ENCODE peak calls at places on chromosomes 13 and 19, in seven cellular contexts. F is IMR-90, R is trophoblast cell, J is H9, W is H1, N is mesendoderm, I is mesenchymal stem cell. T is an unnamed sample.
A peak's percentile ranks its signal among the peaks of the same experiment; 100 is the strongest.

GRCh38 chr19:49613374-49613773 is 22.4 kb downstream of the PRR12 start:
- DNase-seq in F (no peak), W (no peak), R (no peak), I (peak; percentile 61), N (no peak), J (no peak), T (no peak)

GRCh38 chr13:20609145-20609544 is 42.2 kb downstream of the IFT88 start:
- DNase-seq in N (no peak), R (no peak), J (no peak), W (no peak), F (peak; percentile 94), I (peak; percentile 82), T (no peak)

GRCh38 chr13:33016414-33017409 is at the start of gene KL:
- DNase-seq in W (no peak), F (no peak), R (no peak), N (peak; percentile 51), I (peak; percentile 30), J (peak; percentile 54), T (no peak)

GRCh38 chr13:87123987-87124784 is 547.0 kb upstream of the SLITRK5 start:
- DNase-seq in W (peak; percentile 19), F (peak; percentile 100), R (peak; percentile 47), N (peak; percentile 94), J (peak; percentile 48), I (peak; percentile 100), T (peak; percentile 8)

GRCh38 chr19:34120846-34121639 is 51.3 kb upstream of the LSM14A start:
- DNase-seq in J (peak; percentile 57), I (peak; percentile 54), W (no peak), F (peak; percentile 52), N (peak; percentile 63), R (no peak), T (no peak)

GRCh38 chr19:20247016-20247683 is 80.1 kb downstream of the ZNF486 start:
- DNase-seq in W (no peak), N (peak; percentile 82), F (no peak), J (peak; percentile 59), I (peak; percentile 6), R (peak; percentile 14), T (peak; percentile 29)

GRCh38 chr19:38831142-38831605 is 420 bp downstream of the ECH1 start:
- DNase-seq in W (no peak), I (peak; percentile 99), R (peak; percentile 100), N (peak; percentile 74), J (peak; percentile 56), F (peak; percentile 95), T (no peak)

GRCh38 chr19:18519962-18520847 is 1.7 kb downstream of the ELL start:
- DNase-seq in I (peak; percentile 92), J (peak; percentile 80), N (peak; percentile 88), W (no peak), F (peak; percentile 85), R (peak; percentile 94), T (peak; percentile 39)

GRCh38 chr13:97600438-97601080 is 166.6 kb downstream of the RAP2A start:
- DNase-seq in I (peak; percentile 92), F (peak; percentile 80), W (no peak), J (no peak), N (no peak), R (peak; percentile 41), T (no peak)

GRCh38 chr19:46785054-46785979 is 3.1 kb downstream of the SLC1A5 start:
- DNase-seq in N (no peak), J (no peak), R (no peak), I (no peak), W (no peak), F (peak; percentile 38), T (no peak)

GRCh38 chr19:18895038-18895827 is 725 bp downstream of the CERS1 start:
- DNase-seq in I (peak; percentile 40), N (peak; percentile 81), F (no peak), J (peak; percentile 82), W (no peak), R (no peak), T (peak; percentile 65)

GRCh38 chr13:34752561-34752960 is 189.5 kb upstream of the NBEA start:
- DNase-seq in I (no peak), R (no peak), F (no peak), N (peak; percentile 88), J (no peak), W (no peak), T (no peak)

GRCh38 chr19:10000171-10000826 is 10.0 kb downstream of the COL5A3 start:
- DNase-seq in N (peak; percentile 80), W (peak; percentile 44), F (peak; percentile 70), J (peak; percentile 87), R (peak; percentile 27), I (peak; percentile 66), T (peak; percentile 74)

GRCh38 chr13:51819544-51819943 is 15.6 kb upstream of the DHRS12 start:
- DNase-seq in J (no peak), I (no peak), W (no peak), N (no peak), R (no peak), F (no peak), T (no peak)
- H3K4me2 ChIP-seq in J (no peak overlapping the region), I (no peak overlapping the region), W (no peak overlapping the region), N (no peak overlapping the region), R (no peak overlapping the region), F (no peak overlapping the region), T (no peak overlapping the region)

GRCh38 chr13:26060366-26060765 is 8.6 kb upstream of the SHISA2 start:
- DNase-seq in R (no peak), N (no peak), I (no peak), F (no peak), W (no peak), J (no peak), T (no peak)
- H2BK120ac ChIP-seq in R (no peak overlapping the region), N (no peak overlapping the region), I (no peak overlapping the region), F (no peak overlapping the region), W (no peak overlapping the region), J (no peak overlapping the region), T (no peak overlapping the region)

DNA sequence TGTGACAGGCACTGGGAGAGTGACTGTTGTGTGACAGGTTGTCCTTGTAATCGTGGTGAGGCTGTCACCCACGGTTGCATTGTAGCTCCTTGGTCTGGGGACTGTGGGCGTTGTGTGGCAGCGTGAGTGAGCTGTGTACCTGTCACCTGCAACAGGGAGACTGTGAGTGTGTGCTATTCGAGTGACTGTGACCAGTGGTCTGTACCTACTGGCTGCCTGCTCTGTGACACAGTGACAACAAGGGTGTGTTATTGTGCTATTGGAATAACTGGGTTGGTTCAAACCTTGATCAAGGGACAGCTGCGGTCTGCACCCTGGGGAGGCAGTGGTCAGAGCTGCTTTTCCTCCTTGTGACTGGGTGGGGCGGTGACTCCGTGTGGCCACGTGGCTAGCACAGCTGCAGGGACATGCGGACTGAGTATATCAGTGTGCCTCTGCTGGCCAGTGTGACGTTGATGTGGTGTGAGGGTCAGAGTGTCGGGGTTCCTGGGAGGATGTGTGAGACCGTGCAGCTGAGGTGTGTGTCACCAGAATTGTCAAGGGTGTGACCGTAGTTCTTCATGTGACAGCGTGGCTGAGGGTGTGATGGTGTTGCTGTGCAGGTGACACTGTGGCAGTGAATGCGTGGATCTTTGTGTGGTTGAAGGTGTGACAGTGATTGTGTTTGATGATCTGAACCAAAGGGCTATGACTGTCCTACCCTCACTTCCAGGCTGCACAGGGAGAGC is 10.1 kb upstream of the NFIX start:
- DNase-seq in F (peak; percentile 76), I (peak; percentile 27), W (no peak), N (no peak), J (peak; percentile 33), R (peak; percentile 8), T (no peak)
- H3K27ac ChIP-seq in F (no peak overlapping the region), I (no peak overlapping the region), W (no peak overlapping the region), N (no peak overlapping the region), J (no peak overlapping the region), R (no peak overlapping the region), T (no peak overlapping the region)

GRCh38 chr13:24267801-24268200 is 41.6 kb upstream of the C1QTNF9 start:
- DNase-seq in W (no peak), N (no peak), F (no peak), I (no peak), J (no peak), R (no peak), T (no peak)
- H3K4me2 ChIP-seq in W (no peak overlapping the region), N (no peak overlapping the region), F (no peak overlapping the region), I (no peak overlapping the region), J (no peak overlapping the region), R (no peak overlapping the region), T (no peak overlapping the region)

GRCh38 chr13:101875091-101875490 is 422.6 kb downstream of the ITGBL1 start:
- DNase-seq in N (no peak), F (no peak), I (no peak), R (no peak), J (no peak), W (no peak), T (no peak)

GRCh38 chr13:101868585-101869469 is 416.4 kb downstream of the ITGBL1 start:
- DNase-seq in W (no peak), I (no peak), F (no peak), R (no peak), J (no peak), N (no peak), T (no peak)

DNA sequence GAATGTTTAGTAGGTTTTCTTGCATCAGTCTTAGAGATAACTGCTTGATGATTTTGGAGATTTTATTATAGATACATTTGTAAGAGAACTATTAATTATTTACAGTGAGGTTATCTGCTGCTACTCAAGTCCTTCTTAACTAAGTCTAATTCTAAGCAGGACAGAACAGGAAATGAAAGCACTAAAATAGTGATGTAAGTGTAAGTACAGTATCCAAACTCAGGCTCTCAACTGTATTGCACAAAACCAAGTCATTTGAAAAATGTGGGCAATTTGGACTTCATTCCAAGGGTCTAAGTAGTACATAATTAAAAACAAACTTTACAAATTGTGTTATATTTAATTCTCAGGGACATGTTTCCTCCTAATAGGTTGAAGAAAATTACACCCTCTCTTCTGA is 417.1 kb downstream of the ITGBL1 start:
- DNase-seq in I (peak; percentile 3), J (no peak), R (no peak), W (no peak), F (peak; percentile 3), N (no peak), T (no peak)
- H2BK120ac ChIP-seq in I (no peak overlapping the region), J (no peak overlapping the region), R (no peak overlapping the region), W (no peak overlapping the region), F (no peak overlapping the region), N (no peak overlapping the region), T (no peak overlapping the region)

GRCh38 chr13:113912596-113912995 is 48.7 kb upstream of the GAS6 start:
- DNase-seq in N (no peak), F (no peak), R (no peak), W (no peak), I (no peak), J (no peak), T (no peak)
- H3K27ac ChIP-seq in N (no peak overlapping the region), F (no peak overlapping the region), R (no peak overlapping the region), W (no peak overlapping the region), I (no peak overlapping the region), J (no peak overlapping the region), T (no peak overlapping the region)

GRCh38 chr19:7863971-7864718 is 10.0 kb downstream of the PRR36 start:
- DNase-seq in I (no peak), N (no peak), F (no peak), R (no peak), W (no peak), J (no peak), T (no peak)
- H3K4me2 ChIP-seq in I (no peak overlapping the region), N (no peak overlapping the region), F (no peak overlapping the region), R (no peak overlapping the region), W (peak overlapping the region; percentile 74), J (no peak overlapping the region), T (no peak overlapping the region)